ENCODE peak calls at places on chromosomes 16 and 17, in four cellular contexts. X, Z, K and U are unnamed samples.

GRCh38 chr16:85271198-85271597 is 158.9 kb upstream of the CIBAR2 start:
- DNase-seq in Z (no peak), K (no peak), X (no peak), U (no peak)

GRCh38 chr16:50196736-50197135 is 43.6 kb downstream of the TENT4B start:
- DNase-seq in K (no peak), Z (peak; percentile 42), X (no peak), U (no peak)

GRCh38 chr17:27351741-27352140 is 57.8 kb downstream of the WSB1 start:
- DNase-seq in Z (no peak), K (no peak), X (no peak), U (no peak)

GRCh38 chr17:1736348-1737281 is 6.1 kb upstream of the SERPINF2 start:
- DNase-seq in X (peak; percentile 82), Z (peak; percentile 89), K (peak; percentile 84), U (no peak)

GRCh38 chr16:85234310-85235235 is 122.3 kb upstream of the CIBAR2 start:
- DNase-seq in K (peak; percentile 90), Z (peak; percentile 89), X (peak; percentile 78), U (no peak)

GRCh38 chr17:36674278-36674650 is 72.9 kb downstream of the MRM1 start:
- DNase-seq in Z (no peak), X (no peak), K (no peak), U (no peak)

GRCh38 chr17:30378191-30378796 is 433 bp upstream of the CPD start:
- DNase-seq in K (peak; percentile 34), X (no peak), Z (no peak), U (no peak)

GRCh38 chr16:22614271-22614947 is 103.7 kb downstream of the NPIPB5 start:
- DNase-seq in X (no peak), Z (no peak), K (no peak), U (no peak)